ENCODE peak calls at places on chromosomes 13 and 19, in seven cellular contexts. F, Z, D, M, S, A and B are unnamed samples. For H3K79me1, the result is how much of the 10 kb centered on the place peaks cover.

GRCh38 chr19:17775245-17775927 is 19.6 kb upstream of the B3GNT3 start:
- DNase-seq in S (peak), Z (peak), D (peak), A (peak), F (peak), M (peak), B (peak)

GRCh38 chr19:4914736-4915501 is 5.6 kb downstream of the UHRF1 start:
- DNase-seq in M (no peak), A (peak), F (peak), S (peak), Z (no peak), D (peak), B (no peak)

GRCh38 chr19:4977299-4978174 is 8.6 kb downstream of the KDM4B start:
- DNase-seq in M (no peak), D (peak), S (peak), Z (no peak), A (peak), F (peak), B (no peak)

GRCh38 chr13:28493740-28494536 is 990 bp downstream of the FLT1 start:
- DNase-seq in A (peak), S (no peak), F (peak), M (no peak), Z (peak), D (no peak), B (no peak)

GRCh38 chr13:59276436-59276835 is 887.3 kb downstream of the DIAPH3 start:
- DNase-seq in M (no peak), Z (no peak), S (no peak), A (peak), D (peak), F (no peak), B (no peak)

GRCh38 chr13:54033323-54033861 is 1004.8 kb downstream of the OLFM4 start:
- DNase-seq in A (no peak), M (no peak), Z (no peak), S (no peak), D (no peak), F (peak), B (no peak)

GRCh38 chr19:10602330-10603083 is 15.4 kb upstream of the AP1M2 start:
- DNase-seq in M (peak), D (peak), A (peak), Z (peak), S (no peak), F (peak), B (peak)

GRCh38 chr19:41263850-41264580 is at the start of gene HNRNPUL1:
- DNase-seq in S (peak), M (peak), Z (peak), D (peak), F (peak), A (peak), B (peak)

GRCh38 chr13:46615888-46616531 is 63.0 kb downstream of the LRCH1 start:
- DNase-seq in M (no peak), A (peak), Z (no peak), S (no peak), F (no peak), D (peak), B (no peak)

GRCh38 chr13:99894835-99895427 is 76.6 kb downstream of the ZIC5 start:
- DNase-seq in A (peak), D (no peak), Z (no peak), S (no peak), M (no peak), F (peak), B (no peak)

GRCh38 chr19:780935-781334 is 16.3 kb upstream of the PTBP1 start:
- DNase-seq in A (no peak), F (no peak), S (no peak), M (no peak), Z (no peak), D (no peak), B (no peak)

GRCh38 chr19:50981587-50982146 is 2.0 kb downstream of the KLK7 start:
- DNase-seq in A (no peak), D (no peak), Z (no peak), S (no peak), F (no peak), M (no peak), B (no peak)

DNA sequence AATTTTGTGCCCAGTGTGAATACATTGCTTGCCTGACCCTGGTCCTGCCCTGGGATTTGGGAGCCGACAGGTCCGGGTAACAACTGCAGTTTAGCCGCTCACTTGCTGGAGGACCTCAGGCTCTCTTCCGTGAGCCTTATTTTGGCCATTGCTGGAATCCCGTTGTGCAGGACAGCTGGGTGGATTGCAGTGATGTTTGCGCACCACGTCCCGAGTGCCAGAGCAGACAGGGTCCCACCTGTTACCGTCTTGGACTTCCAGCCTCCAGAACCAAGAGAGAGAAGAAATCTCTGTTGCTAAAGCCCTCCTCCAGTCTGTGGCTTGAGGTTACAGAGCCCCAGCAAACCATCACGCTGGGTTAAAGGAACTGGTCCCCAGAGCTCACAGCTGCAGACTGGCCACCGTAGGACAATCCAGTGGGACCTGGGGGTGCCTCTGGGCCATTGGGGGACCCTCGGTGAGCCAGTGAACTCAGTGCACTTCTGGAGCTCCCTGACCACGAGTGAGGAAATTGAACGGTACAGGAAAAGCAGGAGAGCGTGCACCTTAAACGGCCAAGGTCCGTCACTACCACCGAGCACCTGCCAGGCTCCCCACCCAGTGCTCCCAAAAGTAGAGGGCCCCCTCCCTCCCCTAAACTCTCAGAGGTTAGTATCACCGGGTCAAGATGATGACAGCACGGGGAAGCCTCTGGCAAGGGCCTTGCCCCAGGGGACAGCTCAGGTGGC is 92.9 kb downstream of the GNG7 start:
- DNase-seq in F (no peak), D (no peak), M (no peak), A (no peak), S (no peak), Z (no peak), B (no peak)
- H3K79me1 ChIP-seq in F (under half), D (under half), M (under half), A (under half), S (under half), Z (under half), B (under half)

DNA sequence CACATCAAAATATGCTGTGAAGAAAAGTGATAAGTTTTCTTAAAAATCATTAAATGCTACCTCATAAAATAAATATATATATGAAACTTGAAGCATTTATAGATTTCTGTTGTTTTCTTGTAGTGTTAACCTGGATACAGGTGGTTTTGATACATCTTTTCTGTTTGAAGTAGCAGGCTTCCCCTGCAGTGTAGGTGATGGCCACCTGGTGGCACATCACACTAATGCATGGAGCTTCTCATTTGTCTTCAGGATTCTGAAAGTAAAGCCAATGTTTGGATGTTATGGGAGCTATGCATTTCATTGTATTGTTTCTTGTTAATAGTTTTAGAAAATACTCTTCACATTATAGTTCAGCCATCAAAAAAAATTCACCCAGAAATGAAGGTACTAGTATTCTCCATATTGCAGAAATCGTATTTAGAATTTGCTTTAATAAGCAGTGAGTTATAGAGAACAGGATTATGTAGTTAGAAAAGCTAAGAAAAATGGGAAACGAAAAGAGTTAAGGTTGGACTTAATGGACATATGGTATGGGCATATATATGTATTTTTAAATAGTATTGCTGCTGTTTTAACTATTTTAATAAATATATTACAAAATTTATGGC is 18.7 kb downstream of the GPR180 start:
- DNase-seq in S (peak), Z (peak), M (no peak), F (peak), A (peak), D (peak), B (no peak)
- H3K79me1 ChIP-seq in S (under half), Z (under half), M (under half), F (under half), A (under half), D (under half), B (under half)

DNA sequence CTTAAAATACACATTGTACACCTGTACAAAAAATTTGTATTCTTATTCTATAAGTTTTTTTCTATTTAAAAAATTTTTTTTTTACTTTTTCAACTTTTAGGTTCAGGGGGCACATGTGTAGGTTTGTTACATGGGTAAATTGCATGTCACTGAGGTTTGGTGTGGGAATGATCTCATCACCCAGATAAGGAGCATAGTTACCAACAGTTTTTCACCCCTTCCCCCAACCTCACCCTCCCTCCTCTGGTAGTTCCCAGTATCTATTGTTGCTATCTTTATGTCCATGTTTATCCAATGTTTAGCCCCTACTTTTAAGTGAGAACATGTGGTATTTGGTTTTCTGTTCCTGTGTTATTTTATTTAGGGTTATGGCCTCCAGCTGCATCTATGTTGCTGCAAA is 89.9 kb downstream of the CDK8 start:
- DNase-seq in M (no peak), D (no peak), S (no peak), A (peak), Z (no peak), F (peak), B (no peak)
- H3K79me1 ChIP-seq in M (under half), D (under half), S (under half), A (under half), Z (under half), F (under half), B (under half)

GRCh38 chr13:98313938-98314292 is 136.8 kb upstream of the RNF113B start:
- DNase-seq in A (no peak), F (no peak), M (no peak), Z (no peak), S (no peak), D (no peak), B (no peak)

GRCh38 chr13:98317573-98318171 is 140.6 kb upstream of the RNF113B start:
- DNase-seq in A (no peak), Z (no peak), D (no peak), S (no peak), F (no peak), M (no peak), B (no peak)

GRCh38 chr13:98315466-98315865 is 138.4 kb upstream of the RNF113B start:
- DNase-seq in M (no peak), S (no peak), Z (no peak), F (peak), A (peak), D (peak), B (no peak)

GRCh38 chr13:98318263-98318878 is 141.3 kb upstream of the RNF113B start:
- DNase-seq in D (no peak), F (no peak), A (no peak), M (no peak), S (no peak), Z (no peak), B (no peak)

DNA sequence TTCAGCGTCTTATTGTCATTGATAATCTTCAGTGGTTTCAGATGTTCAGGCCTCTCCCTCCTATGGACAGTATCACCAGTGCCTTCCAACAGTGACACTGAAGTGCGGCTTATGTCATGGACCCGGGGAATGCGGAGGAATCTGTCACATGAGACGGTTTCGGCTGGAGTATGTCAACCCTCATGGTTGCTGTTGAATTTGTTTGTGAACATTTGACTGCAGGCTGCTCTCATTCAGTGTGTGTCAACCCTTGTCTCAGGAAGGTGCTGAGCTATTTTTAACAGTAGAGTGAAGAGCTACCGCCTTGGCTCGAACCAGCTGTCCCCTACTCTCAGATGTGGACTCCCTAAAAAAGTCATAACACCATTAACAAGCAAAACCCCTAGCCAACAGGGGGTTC is 138.8 kb upstream of the RNF113B start:
- DNase-seq in Z (no peak), D (no peak), A (peak), S (peak), F (no peak), M (no peak), B (no peak)
- H3K79me1 ChIP-seq in Z (under half), D (half or more), A (half or more), S (under half), F (under half), M (under half), B (under half)

GRCh38 chr13:86918682-86919081 is 752.5 kb upstream of the SLITRK5 start:
- DNase-seq in S (no peak), D (no peak), M (no peak), F (no peak), Z (no peak), A (no peak), B (no peak)
- H3K79me1 ChIP-seq in S (under half), D (under half), M (under half), F (under half), Z (under half), A (under half), B (under half)

GRCh38 chr19:13778398-13778797 is 4.1 kb downstream of the C19orf53 start:
- DNase-seq in M (no peak), S (no peak), F (no peak), A (no peak), D (no peak), Z (no peak), B (no peak)

GRCh38 chr19:13778847-13779246 is 4.6 kb downstream of the C19orf53 start:
- DNase-seq in A (no peak), Z (no peak), S (no peak), D (no peak), M (no peak), F (no peak), B (no peak)

GRCh38 chr19:13782537-13782936 is 8.3 kb downstream of the C19orf53 start:
- DNase-seq in M (no peak), Z (no peak), S (no peak), A (no peak), F (no peak), D (no peak), B (no peak)

GRCh38 chr19:13783565-13784500 is 9.6 kb downstream of the C19orf53 start:
- DNase-seq in F (no peak), Z (no peak), S (no peak), D (no peak), M (no peak), A (no peak), B (no peak)

DNA sequence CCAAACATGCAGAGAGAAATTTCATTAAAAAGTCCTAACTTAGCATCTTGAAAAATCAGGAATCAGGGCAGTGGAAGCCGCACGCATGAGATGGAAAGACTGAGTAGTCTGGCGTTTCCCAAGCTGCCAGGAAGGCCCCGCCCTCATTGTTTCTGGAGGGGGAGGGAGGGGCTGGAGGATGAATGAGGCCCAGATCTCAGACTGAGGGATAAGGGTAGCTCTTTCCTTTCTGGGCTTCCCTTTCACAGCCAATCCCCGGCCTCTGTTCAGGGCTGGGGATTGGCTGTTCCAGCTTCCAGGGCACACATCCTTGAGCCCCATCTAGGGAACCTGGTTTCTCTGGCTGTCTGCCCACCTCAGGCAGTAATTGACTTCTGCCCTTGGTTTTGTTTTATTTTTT is 7.3 kb downstream of the C19orf53 start:
- DNase-seq in S (peak), D (peak), A (peak), Z (peak), F (peak), M (peak), B (no peak)
- H3K79me1 ChIP-seq in S (under half), D (under half), A (under half), Z (under half), F (under half), M (under half), B (under half)